ENCODE peak calls at places on chromosomes 5 and 9, in six cellular contexts. Y is endothelial cell, Z is fibroblast of mammary gland, I is fibroblast of pulmonary artery, F is right lobe of liver, T is H9. L is an unnamed sample.

GRCh38 chr9:89710689-89711088 is 105.9 kb downstream of the GADD45G start:
- DNase-seq in Y (no peak), Z (peak), I (peak), F (no peak), T (no peak), L (no peak)

GRCh38 chr9:131259916-131260597 is 16.3 kb downstream of the FAM78A start:
- DNase-seq in Y (no peak), Z (no peak), I (no peak), F (no peak), T (no peak), L (no peak)

GRCh38 chr5:160439205-160439600 is 17.5 kb downstream of the PTTG1 start:
- DNase-seq in Y (peak), Z (peak), I (peak), F (peak), T (peak), L (peak)

GRCh38 chr9:18935521-18935920 is 97.5 kb downstream of the SAXO1 start:
- DNase-seq in Y (no peak), Z (no peak), I (no peak), F (no peak), T (no peak), L (no peak)

GRCh38 chr5:17081142-17081541 is 136.3 kb upstream of the BASP1 start:
- DNase-seq in Y (no peak), Z (peak), I (no peak), F (no peak), T (no peak), L (no peak)

GRCh38 chr9:75889977-75890540 is 414 bp upstream of the PCSK5 start:
- DNase-seq in Y (peak), Z (peak), I (peak), F (peak), T (no peak), L (peak)

GRCh38 chr9:137194909-137195308 is 5.6 kb downstream of the TPRN start:
- DNase-seq in Y (no peak), Z (no peak), I (no peak), F (no peak), T (no peak), L (no peak)

GRCh38 chr9:133144142-133144886 is 19.4 kb downstream of the GBGT1 start:
- DNase-seq in Y (peak), Z (peak), I (peak), F (peak), T (peak), L (peak)

GRCh38 chr9:13718539-13718938 is 439.0 kb upstream of the MPDZ start:
- DNase-seq in Y (no peak), Z (no peak), I (peak), F (no peak), T (no peak), L (no peak)

GRCh38 chr5:81802625-81803024 is 51.7 kb upstream of the SSBP2 start:
- DNase-seq in Y (no peak), Z (no peak), I (no peak), F (no peak), T (no peak), L (no peak)

GRCh38 chr5:154276932-154277331 is 86.4 kb downstream of the GALNT10 start:
- DNase-seq in Y (no peak), Z (peak), I (peak), F (no peak), T (no peak), L (no peak)

GRCh38 chr5:93620487-93621339 is 37.7 kb downstream of the NR2F1 start:
- DNase-seq in Y (peak), Z (peak), I (peak), F (peak), T (peak), L (peak)

GRCh38 chr9:5892456-5893133 is 1.9 kb downstream of the MLANA start:
- DNase-seq in Y (no peak), Z (no peak), I (no peak), F (no peak), T (no peak), L (peak)

GRCh38 chr9:95771556-95772280 is 103.8 kb upstream of the ERCC6L2 start:
- DNase-seq in Y (no peak), Z (peak), I (peak), F (no peak), T (no peak), L (peak)

GRCh38 chr5:15637345-15637744 is 137.4 kb downstream of the FBXL7 start:
- DNase-seq in Y (no peak), Z (no peak), I (no peak), F (no peak), T (no peak), L (no peak)

GRCh38 chr5:157949520-157949919 is 90.6 kb upstream of the CLINT1 start:
- DNase-seq in Y (no peak), Z (no peak), I (no peak), F (no peak), T (no peak), L (no peak)

GRCh38 chr5:157947156-157947555 is 88.2 kb upstream of the CLINT1 start:
- DNase-seq in Y (no peak), Z (no peak), I (no peak), F (no peak), T (no peak), L (no peak)

GRCh38 chr5:157952374-157952685 is 93.4 kb upstream of the CLINT1 start:
- DNase-seq in Y (no peak), Z (no peak), I (no peak), F (no peak), T (no peak), L (no peak)

GRCh38 chr5:157951673-157952373 is 92.9 kb upstream of the CLINT1 start:
- DNase-seq in Y (no peak), Z (no peak), I (peak), F (no peak), T (no peak), L (no peak)

GRCh38 chr5:157948738-157949410 is 89.9 kb upstream of the CLINT1 start:
- DNase-seq in Y (peak), Z (peak), I (peak), F (peak), T (peak), L (peak)
- TF ChIP-seq CTCF in Y (peak), Z (peak), I (peak), F (peak), T (peak), L (peak)

GRCh38 chr5:96439477-96440184 is 6.6 kb upstream of the PCSK1 start:
- DNase-seq in Y (no peak), Z (peak), I (peak), F (no peak), T (no peak), L (no peak)
- TF ChIP-seq CTCF in Y (peak), Z (peak), I (peak), F (no peak), T (no peak), L (no peak)

DNA sequence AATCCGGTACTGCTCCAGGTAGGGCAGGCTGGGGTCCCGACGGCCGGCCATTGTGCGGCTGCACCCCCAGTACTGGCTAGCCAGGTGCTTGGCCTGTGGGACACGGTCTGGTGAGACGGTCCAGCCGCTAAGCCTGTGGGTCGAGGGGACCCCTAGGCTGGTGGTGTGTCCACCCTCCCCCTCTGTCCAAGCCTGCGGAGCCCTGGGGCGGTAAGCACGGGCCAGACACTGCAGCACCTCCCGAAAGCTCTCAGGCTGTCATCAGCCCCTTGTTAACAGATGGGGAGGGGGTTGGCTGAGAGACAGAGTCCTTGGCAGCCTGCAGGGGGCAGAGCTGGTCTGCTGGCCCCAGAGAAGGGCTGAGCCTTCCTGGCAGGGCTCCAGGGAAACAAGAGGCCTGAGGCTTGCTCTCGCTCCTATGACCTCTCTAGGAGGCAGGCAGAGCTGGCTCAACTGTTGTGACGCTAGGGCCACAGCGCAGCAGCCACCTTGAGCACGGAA is 11.8 kb upstream of the MRNIP start:
- DNase-seq in Y (peak), Z (peak), I (peak), F (peak), T (peak), L (peak)
- TF ChIP-seq CTCF in Y (peak), Z (peak), I (peak), F (peak), T (peak), L (peak)

GRCh38 chr5:176647030-176647869 is at the start of gene TSPAN17:
- DNase-seq in Y (peak), Z (peak), I (peak), F (peak), T (peak), L (peak)
- TF ChIP-seq CTCF in Y (no peak), Z (no peak), I (peak), F (no peak), T (peak), L (no peak)

GRCh38 chr5:139193928-139194327 is 4.2 kb downstream of the SIL1 start:
- DNase-seq in Y (no peak), Z (no peak), I (no peak), F (no peak), T (no peak), L (no peak)
- TF ChIP-seq CTCF in Y (peak), Z (peak), I (peak), F (peak), T (peak), L (peak)